ENCODE peak calls at places on chromosomes 11 and 22, in five cellular contexts. I is OCI-LY7, U is fibroblast of lung, G is endothelial cell of umbilical vein, P is K562. D is an unnamed sample.

GRCh38 chr11:43396617-43397016 is 37.9 kb downstream of the TTC17 start:
- DNase-seq in I (no peak), U (no peak), G (no peak), P (no peak), D (no peak)

GRCh38 chr22:49008682-49009235 is 818.9 kb downstream of the BRD1 start:
- DNase-seq in I (no peak), U (no peak), G (no peak), P (no peak), D (no peak)

GRCh38 chr22:40036591-40037225 is 42.0 kb downstream of the FAM83F start:
- DNase-seq in I (peak; percentile 85), U (peak; percentile 63), G (peak; percentile 69), P (peak; percentile 68), D (peak; percentile 90)

GRCh38 chr22:32106930-32107329 is 52.2 kb downstream of the C22orf42 start:
- DNase-seq in I (peak; percentile 4), U (peak; percentile 17), G (no peak), P (no peak), D (peak; percentile 60)

GRCh38 chr11:70566768-70567530 is 168.6 kb downstream of the CTTN start:
- DNase-seq in I (no peak), U (no peak), G (no peak), P (no peak), D (peak; percentile 22)

GRCh38 chr11:66292543-66293332 is 1.0 kb downstream of the TMEM151A start:
- DNase-seq in I (no peak), U (no peak), G (no peak), P (no peak), D (no peak)

GRCh38 chr11:47918882-47919495 is 61.4 kb upstream of the PTPRJ start:
- DNase-seq in I (no peak), U (peak; percentile 61), G (peak; percentile 34), P (no peak), D (no peak)

GRCh38 chr11:26025680-26026079 is 306.2 kb upstream of the ANO3 start:
- DNase-seq in I (no peak), U (no peak), G (no peak), P (no peak), D (no peak)

GRCh38 chr22:18101536-18101935 is 9.1 kb upstream of the TUBA8 start:
- DNase-seq in I (no peak), U (peak; percentile 16), G (no peak), P (no peak), D (no peak)

GRCh38 chr11:68468217-68468828 is 7.8 kb downstream of the PPP6R3 start:
- DNase-seq in I (peak; percentile 29), U (no peak), G (no peak), P (no peak), D (peak; percentile 48)

GRCh38 chr11:68962527-68963250 is 18.1 kb downstream of the MRGPRD start:
- DNase-seq in I (no peak), U (no peak), G (no peak), P (no peak), D (no peak)

DNA sequence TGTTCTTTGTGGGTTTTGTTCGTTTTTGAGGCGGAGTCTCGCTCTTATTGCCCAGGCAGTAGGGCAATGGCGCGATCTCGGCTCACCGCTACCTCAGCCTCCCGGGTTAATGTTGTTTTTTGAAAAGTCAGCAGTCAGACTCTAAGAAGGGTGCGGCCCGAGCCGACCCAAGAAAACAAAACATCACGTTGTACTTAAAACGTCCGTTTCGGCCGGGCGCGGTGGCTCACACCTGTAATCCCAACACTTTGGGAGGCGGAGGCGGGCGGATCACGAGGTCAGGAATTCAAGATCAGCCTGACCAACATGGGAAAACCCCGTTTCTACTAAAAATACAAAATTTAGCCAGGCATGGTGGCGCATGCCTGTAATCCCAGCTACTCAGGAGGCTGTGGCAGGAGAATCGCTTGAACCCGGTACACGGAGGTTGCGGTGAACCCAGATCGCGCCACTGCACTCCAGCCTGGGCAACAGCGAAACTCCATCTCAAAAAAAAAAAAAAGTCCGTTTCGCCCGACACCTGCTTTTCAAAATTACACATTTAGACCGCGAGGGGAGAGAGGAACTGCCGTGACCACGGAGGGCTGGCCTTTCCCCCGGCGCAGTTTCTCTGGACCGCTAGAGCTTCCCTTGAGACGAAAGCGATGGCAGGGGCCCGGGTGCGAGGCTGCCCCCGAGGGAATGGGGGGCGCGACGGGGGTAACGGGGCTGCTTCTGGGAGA is 636 bp downstream of the CD59 start:
- DNase-seq in I (peak; percentile 76), U (peak; percentile 27), G (peak; percentile 51), P (no peak), D (peak; percentile 64)
- H2AFZ ChIP-seq in I (peak overlapping the region; percentile 97), U (no peak overlapping the region), G (no peak overlapping the region), P (peak overlapping the region; percentile 60), D (peak overlapping the region; percentile 76)

GRCh38 chr11:65084598-65085375 is 765 bp downstream of the ZFPL1 start:
- DNase-seq in I (no peak), U (no peak), G (no peak), P (no peak), D (no peak)
- H2AFZ ChIP-seq in I (no peak overlapping the region), U (no peak overlapping the region), G (peak overlapping the region; percentile 25), P (peak overlapping the region; percentile 89), D (no peak overlapping the region)

GRCh38 chr22:41725510-41726110 is 26.3 kb downstream of the MEI1 start:
- DNase-seq in I (no peak), U (no peak), G (no peak), P (peak; percentile 52), D (no peak)

GRCh38 chr22:41732096-41732772 is 32.9 kb downstream of the MEI1 start:
- DNase-seq in I (peak; percentile 23), U (no peak), G (no peak), P (no peak), D (peak; percentile 57)

GRCh38 chr22:41731609-41732008 is 32.3 kb downstream of the MEI1 start:
- DNase-seq in I (no peak), U (no peak), G (no peak), P (no peak), D (no peak)
- H2AFZ ChIP-seq in I (no peak overlapping the region), U (no peak overlapping the region), G (no peak overlapping the region), P (no peak overlapping the region), D (no peak overlapping the region)

DNA sequence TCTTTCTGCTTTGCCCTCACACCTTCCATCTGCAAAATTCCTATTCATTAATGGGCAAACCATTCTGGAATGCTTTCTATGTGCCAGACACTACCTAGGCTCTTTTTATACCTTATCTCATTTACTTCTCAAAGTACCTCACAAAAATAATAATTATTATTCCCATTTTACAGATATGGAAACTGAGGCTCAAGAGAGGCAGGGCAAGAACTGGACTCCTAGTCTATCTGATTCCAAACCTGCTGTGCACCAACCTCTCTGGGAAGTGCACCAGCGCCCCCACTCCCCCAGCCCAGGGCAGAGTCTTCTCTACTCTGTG is 826 bp upstream of the DGAT2 start:
- DNase-seq in I (no peak), U (no peak), G (no peak), P (no peak), D (no peak)
- H2AFZ ChIP-seq in I (peak overlapping the region; percentile 49), U (no peak overlapping the region), G (no peak overlapping the region), P (peak overlapping the region; percentile 98), D (peak overlapping the region; percentile 98)

GRCh38 chr11:118283756-118284350 is 19.8 kb upstream of the MPZL2 start:
- DNase-seq in I (no peak), U (no peak), G (no peak), P (no peak), D (no peak)
- H2AFZ ChIP-seq in I (peak overlapping the region; percentile 21), U (no peak overlapping the region), G (no peak overlapping the region), P (no peak overlapping the region), D (no peak overlapping the region)

GRCh38 chr11:64007629-64008282 is 21.5 kb downstream of the OTUB1 start:
- DNase-seq in I (no peak), U (no peak), G (peak; percentile 45), P (peak; percentile 94), D (no peak)
- H2AFZ ChIP-seq in I (no peak overlapping the region), U (peak overlapping the region; percentile 59), G (peak overlapping the region; percentile 11), P (no peak overlapping the region), D (no peak overlapping the region)

DNA sequence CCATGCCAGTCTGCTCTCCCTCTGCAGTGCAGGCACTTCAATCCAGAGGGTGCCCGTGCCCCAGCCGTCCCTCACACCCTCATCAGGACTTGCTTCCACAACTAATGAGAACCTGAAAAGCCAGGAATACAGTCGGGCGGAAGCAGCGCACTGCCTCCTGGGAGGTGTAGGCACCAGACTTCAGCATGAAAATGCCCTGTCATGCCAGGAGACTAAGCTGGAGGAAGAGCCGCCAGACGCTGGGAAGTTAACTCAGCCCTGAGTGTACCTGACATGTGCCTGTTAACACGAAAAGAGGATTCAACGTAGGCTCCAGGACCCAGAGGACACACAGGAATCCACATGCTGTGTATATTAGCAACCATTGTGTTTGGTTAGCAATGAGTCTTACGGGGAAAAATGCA is 40.0 kb upstream of the FLI1 start:
- DNase-seq in I (no peak), U (peak; percentile 67), G (peak; percentile 47), P (no peak), D (no peak)
- H2AFZ ChIP-seq in I (no peak overlapping the region), U (no peak overlapping the region), G (peak overlapping the region; percentile 54), P (no peak overlapping the region), D (no peak overlapping the region)